ENCODE peak calls at places on chromosomes 11 and 22, in five cellular contexts. A is Calu3, H is endothelial cell, C is sigmoid colon, J is spleen. L is an unnamed sample.

GRCh38 chr11:121965330-121965729 is 150.7 kb downstream of the BLID start:
- DNase-seq in A (no peak), H (no peak), C (no peak), J (no peak), L (no peak)

GRCh38 chr11:8811571-8811970 is 99.4 kb upstream of the AKIP1 start:
- DNase-seq in A (no peak), H (no peak), C (no peak), J (no peak), L (no peak)

GRCh38 chr22:22890085-22890484 is 2.5 kb downstream of the IGLL5 start:
- DNase-seq in A (no peak), H (no peak), C (no peak), J (no peak), L (no peak)

GRCh38 chr11:1879941-1880720 is 11.6 kb downstream of the PRR33 start:
- DNase-seq in A (no peak), H (peak), C (peak), J (peak), L (no peak)

GRCh38 chr11:132556316-132556715 is 976.0 kb downstream of the OPCML start:
- DNase-seq in A (no peak), H (no peak), C (no peak), J (no peak), L (no peak)

GRCh38 chr11:14184548-14184947 is 174.4 kb downstream of the RRAS2 start:
- DNase-seq in A (no peak), H (no peak), C (no peak), J (no peak), L (no peak)

GRCh38 chr11:130636672-130637463 is 188.4 kb downstream of the ADAMTS15 start:
- DNase-seq in A (peak), H (no peak), C (no peak), J (no peak), L (no peak)

GRCh38 chr22:47065756-47066615 is 303.5 kb downstream of the TBC1D22A start:
- DNase-seq in A (no peak), H (no peak), C (no peak), J (peak), L (no peak)

GRCh38 chr11:76653674-76654309 is 16.8 kb downstream of the LRRC32 start:
- DNase-seq in A (no peak), H (no peak), C (peak), J (no peak), L (no peak)

GRCh38 chr11:76233936-76234703 is 27.8 kb upstream of the WNT11 start:
- DNase-seq in A (peak), H (peak), C (peak), J (peak), L (no peak)

GRCh38 chr22:46681010-46681409 is 57.0 kb downstream of the CERK start:
- DNase-seq in A (no peak), H (peak), C (no peak), J (no peak), L (peak)

GRCh38 chr11:64856382-64857227 is 12.2 kb upstream of the CDC42BPG start:
- DNase-seq in A (peak), H (no peak), C (peak), J (no peak), L (no peak)

GRCh38 chr11:111602865-111603632 is 800 bp downstream of the SIK2 start:
- DNase-seq in A (peak), H (no peak), C (peak), J (no peak), L (peak)

GRCh38 chr22:16949561-16949960 is 58.5 kb downstream of the GAB4 start:
- DNase-seq in A (no peak), H (no peak), C (no peak), J (no peak), L (no peak)

GRCh38 chr11:128156486-128156885 is 430.9 kb downstream of the ETS1 start:
- DNase-seq in A (no peak), H (no peak), C (no peak), J (no peak), L (no peak)

GRCh38 chr22:19357270-19358105 is 66.0 kb upstream of the CLTCL1 start:
- DNase-seq in A (no peak), H (no peak), C (no peak), J (no peak), L (no peak)

GRCh38 chr22:41862160-41862529 is 29.2 kb downstream of the SREBF2 start:
- DNase-seq in A (no peak), H (no peak), C (no peak), J (no peak), L (no peak)

GRCh38 chr11:66646875-66647274 is 8.4 kb downstream of the RBM4 start:
- DNase-seq in A (no peak), H (no peak), C (no peak), J (no peak), L (no peak)

GRCh38 chr11:36532908-36533601 is 23.0 kb upstream of the TRAF6 start:
- DNase-seq in A (no peak), H (peak), C (no peak), J (no peak), L (no peak)

GRCh38 chr11:1563697-1564534 is 8.2 kb downstream of the DUSP8 start:
- DNase-seq in A (no peak), H (no peak), C (no peak), J (no peak), L (no peak)

GRCh38 chr11:126993599-126993998 is 7.0 kb downstream of the KIRREL3 start:
- DNase-seq in A (no peak), H (no peak), C (no peak), J (no peak), L (no peak)

GRCh38 chr22:39955675-39956074 is 4.5 kb upstream of the TMA7B start:
- DNase-seq in A (no peak), H (no peak), C (no peak), J (no peak), L (no peak)

GRCh38 chr11:68146704-68147474 is 25.7 kb upstream of the CHKA start:
- DNase-seq in A (peak), H (no peak), C (no peak), J (no peak), L (peak)

GRCh38 chr11:57601297-57601696 is 3.8 kb downstream of the SERPING1 start:
- DNase-seq in A (no peak), H (no peak), C (no peak), J (no peak), L (no peak)

GRCh38 chr11:72069787-72070251 is 10.5 kb downstream of the NUMA1 start:
- DNase-seq in A (peak), H (no peak), C (peak), J (peak), L (no peak)

GRCh38 chr22:47739616-47740015 is 977.2 kb downstream of the TBC1D22A start:
- DNase-seq in A (no peak), H (no peak), C (no peak), J (no peak), L (no peak)

GRCh38 chr11:117443269-117444186 is 115.9 kb downstream of the CEP164 start:
- DNase-seq in A (peak), H (peak), C (peak), J (peak), L (peak)

GRCh38 chr11:1701041-1701807 is 4.2 kb downstream of the KRTAP5-6 start:
- DNase-seq in A (no peak), H (no peak), C (no peak), J (peak), L (no peak)

GRCh38 chr11:73176145-73176891 is 34.2 kb upstream of the FCHSD2 start:
- DNase-seq in A (no peak), H (no peak), C (peak), J (peak), L (no peak)

GRCh38 chr11:111361874-111362273 is 17.2 kb downstream of the POU2AF1 start:
- DNase-seq in A (peak), H (no peak), C (no peak), J (no peak), L (no peak)

GRCh38 chr11:109697140-109697843 is 275.3 kb downstream of the C11orf87 start:
- DNase-seq in A (no peak), H (peak), C (no peak), J (peak), L (peak)

GRCh38 chr11:128911239-128911638 is 20.1 kb downstream of the KCNJ5 start:
- DNase-seq in A (no peak), H (no peak), C (no peak), J (no peak), L (no peak)

GRCh38 chr11:68117896-68118470 is 3.2 kb downstream of the CHKA start:
- DNase-seq in A (peak), H (no peak), C (peak), J (no peak), L (peak)

GRCh38 chr22:44975444-44976262 is 34.2 kb downstream of the PHF21B start:
- DNase-seq in A (peak), H (peak), C (peak), J (peak), L (peak)

GRCh38 chr11:443542-444199 is 1.9 kb upstream of the ANO9 start:
- DNase-seq in A (no peak), H (no peak), C (no peak), J (no peak), L (no peak)

GRCh38 chr22:41648431-41648830 is 27.3 kb downstream of the XRCC6 start:
- DNase-seq in A (no peak), H (no peak), C (no peak), J (no peak), L (no peak)